ENCODE peak calls at places on chromosomes 4 and X, in seven cellular contexts. One of them, this sample, is unnamed.
A peak's percentile ranks its signal among the peaks of the same experiment; 100 is the strongest.

GRCh38 chr4:98374643-98375042 is 113.5 kb downstream of the RAP1GDS1 start:
- DNase-seq in cardiac fibroblast: peak; percentile 4
- DNase-seq in activated B cell treated with CpG ODN at 0.5 μM for 24 hours: no peak
- DNase-seq in fibroblast of mammary gland: peak; percentile 28
- DNase-seq in T-helper 2 cell: no peak
- DNase-seq in choroid plexus epithelial cell: peak; percentile 23
- DNase-seq in central memory CD8-positive, alpha-beta T cell: no peak
- DNase-seq in this sample: no peak

GRCh38 chr4:115272185-115272584 is 158.8 kb upstream of the NDST4 start:
- DNase-seq in cardiac fibroblast: no peak
- DNase-seq in activated B cell treated with CpG ODN at 0.5 μM for 24 hours: no peak
- DNase-seq in fibroblast of mammary gland: no peak
- DNase-seq in T-helper 2 cell: no peak
- DNase-seq in choroid plexus epithelial cell: no peak
- DNase-seq in central memory CD8-positive, alpha-beta T cell: no peak
- DNase-seq in this sample: no peak

GRCh38 chr4:89752932-89753598 is 83.9 kb downstream of the SNCA start:
- DNase-seq in cardiac fibroblast: peak; percentile 53
- DNase-seq in activated B cell treated with CpG ODN at 0.5 μM for 24 hours: no peak
- DNase-seq in fibroblast of mammary gland: peak; percentile 99
- DNase-seq in T-helper 2 cell: no peak
- DNase-seq in choroid plexus epithelial cell: peak; percentile 94
- DNase-seq in central memory CD8-positive, alpha-beta T cell: no peak
- DNase-seq in this sample: peak; percentile 33

GRCh38 chr4:25578431-25578830 is 77.2 kb upstream of the SLC34A2 start:
- DNase-seq in cardiac fibroblast: no peak
- DNase-seq in activated B cell treated with CpG ODN at 0.5 μM for 24 hours: no peak
- DNase-seq in fibroblast of mammary gland: no peak
- DNase-seq in T-helper 2 cell: no peak
- DNase-seq in choroid plexus epithelial cell: no peak
- DNase-seq in central memory CD8-positive, alpha-beta T cell: no peak
- DNase-seq in this sample: no peak

GRCh38 chr4:113106076-113106475 is 56.6 kb downstream of the ANK2 start:
- DNase-seq in cardiac fibroblast: peak; percentile 72
- DNase-seq in activated B cell treated with CpG ODN at 0.5 μM for 24 hours: no peak
- DNase-seq in fibroblast of mammary gland: peak; percentile 66
- DNase-seq in T-helper 2 cell: no peak
- DNase-seq in choroid plexus epithelial cell: peak; percentile 67
- DNase-seq in central memory CD8-positive, alpha-beta T cell: no peak
- DNase-seq in this sample: peak; percentile 6

GRCh38 chr4:175708739-175709138 is 103.3 kb downstream of the GPM6A start:
- DNase-seq in cardiac fibroblast: no peak
- DNase-seq in activated B cell treated with CpG ODN at 0.5 μM for 24 hours: no peak
- DNase-seq in fibroblast of mammary gland: no peak
- DNase-seq in T-helper 2 cell: no peak
- DNase-seq in choroid plexus epithelial cell: no peak
- DNase-seq in central memory CD8-positive, alpha-beta T cell: no peak
- DNase-seq in this sample: no peak

GRCh38 chr4:20259707-20260106 is 8.0 kb downstream of the SLIT2 start:
- DNase-seq in cardiac fibroblast: no peak
- DNase-seq in activated B cell treated with CpG ODN at 0.5 μM for 24 hours: no peak
- DNase-seq in fibroblast of mammary gland: no peak
- DNase-seq in T-helper 2 cell: no peak
- DNase-seq in choroid plexus epithelial cell: no peak
- DNase-seq in central memory CD8-positive, alpha-beta T cell: no peak
- DNase-seq in this sample: no peak

GRCh38 chrX:57282568-57282967 is 3.9 kb upstream of the FAAH2 start:
- DNase-seq in cardiac fibroblast: no peak
- DNase-seq in activated B cell treated with CpG ODN at 0.5 μM for 24 hours: no peak
- DNase-seq in fibroblast of mammary gland: no peak
- DNase-seq in T-helper 2 cell: no peak
- DNase-seq in choroid plexus epithelial cell: no peak
- DNase-seq in central memory CD8-positive, alpha-beta T cell: no peak
- DNase-seq in this sample: no peak

GRCh38 chr4:180900781-180901180 is 1342.4 kb upstream of the TENM3 start:
- DNase-seq in cardiac fibroblast: no peak
- DNase-seq in activated B cell treated with CpG ODN at 0.5 μM for 24 hours: no peak
- DNase-seq in fibroblast of mammary gland: no peak
- DNase-seq in T-helper 2 cell: no peak
- DNase-seq in choroid plexus epithelial cell: no peak
- DNase-seq in central memory CD8-positive, alpha-beta T cell: no peak
- DNase-seq in this sample: no peak

GRCh38 chr4:77393981-77394380 is 211.6 kb upstream of the CXCL13 start:
- DNase-seq in cardiac fibroblast: no peak
- DNase-seq in activated B cell treated with CpG ODN at 0.5 μM for 24 hours: no peak
- DNase-seq in fibroblast of mammary gland: no peak
- DNase-seq in T-helper 2 cell: no peak
- DNase-seq in choroid plexus epithelial cell: no peak
- DNase-seq in central memory CD8-positive, alpha-beta T cell: no peak
- DNase-seq in this sample: no peak

GRCh38 chrX:153934473-153935325 is at the start of gene NAA10:
- DNase-seq in cardiac fibroblast: peak; percentile 52
- DNase-seq in activated B cell treated with CpG ODN at 0.5 μM for 24 hours: peak; percentile 62
- DNase-seq in fibroblast of mammary gland: peak; percentile 63
- DNase-seq in T-helper 2 cell: peak; percentile 45
- DNase-seq in choroid plexus epithelial cell: peak; percentile 69
- DNase-seq in central memory CD8-positive, alpha-beta T cell: no peak
- DNase-seq in this sample: peak; percentile 98

GRCh38 chrX:111348363-111348927 is 63.5 kb downstream of the DCX start:
- DNase-seq in cardiac fibroblast: no peak
- DNase-seq in activated B cell treated with CpG ODN at 0.5 μM for 24 hours: no peak
- DNase-seq in fibroblast of mammary gland: no peak
- DNase-seq in T-helper 2 cell: no peak
- DNase-seq in choroid plexus epithelial cell: no peak
- DNase-seq in central memory CD8-positive, alpha-beta T cell: no peak
- DNase-seq in this sample: no peak

GRCh38 chrX:20654596-20655106 is 387.9 kb upstream of the RPS6KA3 start:
- DNase-seq in cardiac fibroblast: peak; percentile 54
- DNase-seq in activated B cell treated with CpG ODN at 0.5 μM for 24 hours: no peak
- DNase-seq in fibroblast of mammary gland: peak; percentile 50
- DNase-seq in T-helper 2 cell: no peak
- DNase-seq in choroid plexus epithelial cell: no peak
- DNase-seq in central memory CD8-positive, alpha-beta T cell: no peak
- DNase-seq in this sample: no peak

GRCh38 chr4:76200771-76201224 is 12.8 kb downstream of the SCARB2 start:
- DNase-seq in cardiac fibroblast: no peak
- DNase-seq in activated B cell treated with CpG ODN at 0.5 μM for 24 hours: no peak
- DNase-seq in fibroblast of mammary gland: no peak
- DNase-seq in T-helper 2 cell: no peak
- DNase-seq in choroid plexus epithelial cell: no peak
- DNase-seq in central memory CD8-positive, alpha-beta T cell: no peak
- DNase-seq in this sample: no peak

GRCh38 chrX:76971393-76972376 is 475.5 kb upstream of the FGF16 start:
- DNase-seq in cardiac fibroblast: no peak
- DNase-seq in activated B cell treated with CpG ODN at 0.5 μM for 24 hours: no peak
- DNase-seq in fibroblast of mammary gland: no peak
- DNase-seq in T-helper 2 cell: no peak
- DNase-seq in choroid plexus epithelial cell: no peak
- DNase-seq in central memory CD8-positive, alpha-beta T cell: no peak
- DNase-seq in this sample: no peak

GRCh38 chr4:165343353-165344191 is 16.1 kb downstream of the MSMO1 start:
- DNase-seq in cardiac fibroblast: no peak
- DNase-seq in activated B cell treated with CpG ODN at 0.5 μM for 24 hours: no peak
- DNase-seq in fibroblast of mammary gland: peak; percentile 25
- DNase-seq in T-helper 2 cell: no peak
- DNase-seq in choroid plexus epithelial cell: no peak
- DNase-seq in central memory CD8-positive, alpha-beta T cell: no peak
- DNase-seq in this sample: no peak

GRCh38 chrX:121102101-121102500 is 54.7 kb downstream of the GLUD2 start:
- DNase-seq in cardiac fibroblast: no peak
- DNase-seq in activated B cell treated with CpG ODN at 0.5 μM for 24 hours: no peak
- DNase-seq in fibroblast of mammary gland: no peak
- DNase-seq in T-helper 2 cell: no peak
- DNase-seq in choroid plexus epithelial cell: no peak
- DNase-seq in central memory CD8-positive, alpha-beta T cell: no peak
- DNase-seq in this sample: no peak

GRCh38 chrX:16711219-16712115 is 1.0 kb downstream of the CTPS2 start:
- DNase-seq in cardiac fibroblast: no peak
- DNase-seq in activated B cell treated with CpG ODN at 0.5 μM for 24 hours: no peak
- DNase-seq in fibroblast of mammary gland: no peak
- DNase-seq in T-helper 2 cell: no peak
- DNase-seq in choroid plexus epithelial cell: no peak
- DNase-seq in central memory CD8-positive, alpha-beta T cell: no peak
- DNase-seq in this sample: peak; percentile 44

GRCh38 chrX:136910565-136911040 is 30.1 kb upstream of the RBMX start:
- DNase-seq in cardiac fibroblast: peak; percentile 18
- DNase-seq in activated B cell treated with CpG ODN at 0.5 μM for 24 hours: no peak
- DNase-seq in fibroblast of mammary gland: peak; percentile 53
- DNase-seq in T-helper 2 cell: no peak
- DNase-seq in choroid plexus epithelial cell: peak; percentile 28
- DNase-seq in central memory CD8-positive, alpha-beta T cell: no peak
- DNase-seq in this sample: no peak

GRCh38 chr4:17323619-17324400 is 188.1 kb downstream of the QDPR start:
- DNase-seq in cardiac fibroblast: no peak
- DNase-seq in activated B cell treated with CpG ODN at 0.5 μM for 24 hours: no peak
- DNase-seq in fibroblast of mammary gland: no peak
- DNase-seq in T-helper 2 cell: no peak
- DNase-seq in choroid plexus epithelial cell: no peak
- DNase-seq in central memory CD8-positive, alpha-beta T cell: no peak
- DNase-seq in this sample: no peak

GRCh38 chrX:14030248-14030592 is 528 bp upstream of the GEMIN8 start:
- DNase-seq in cardiac fibroblast: peak; percentile 64
- DNase-seq in activated B cell treated with CpG ODN at 0.5 μM for 24 hours: no peak
- DNase-seq in fibroblast of mammary gland: peak; percentile 69
- DNase-seq in T-helper 2 cell: no peak
- DNase-seq in choroid plexus epithelial cell: peak; percentile 54
- DNase-seq in central memory CD8-positive, alpha-beta T cell: no peak
- DNase-seq in this sample: no peak

GRCh38 chrX:554271-554670 is 76.3 kb upstream of the SHOX start:
- DNase-seq in cardiac fibroblast: no peak
- DNase-seq in activated B cell treated with CpG ODN at 0.5 μM for 24 hours: no peak
- DNase-seq in fibroblast of mammary gland: no peak
- DNase-seq in T-helper 2 cell: no peak
- DNase-seq in choroid plexus epithelial cell: no peak
- DNase-seq in central memory CD8-positive, alpha-beta T cell: no peak
- DNase-seq in this sample: no peak

GRCh38 chr4:8922481-8922880 is 50.8 kb upstream of the HMX1 start:
- DNase-seq in cardiac fibroblast: no peak
- DNase-seq in activated B cell treated with CpG ODN at 0.5 μM for 24 hours: no peak
- DNase-seq in fibroblast of mammary gland: no peak
- DNase-seq in T-helper 2 cell: no peak
- DNase-seq in choroid plexus epithelial cell: no peak
- DNase-seq in central memory CD8-positive, alpha-beta T cell: no peak
- DNase-seq in this sample: no peak

GRCh38 chr4:138910914-138911336 is 104.7 kb upstream of the NOCT start:
- DNase-seq in cardiac fibroblast: peak; percentile 91
- DNase-seq in activated B cell treated with CpG ODN at 0.5 μM for 24 hours: no peak
- DNase-seq in fibroblast of mammary gland: peak; percentile 70
- DNase-seq in T-helper 2 cell: no peak
- DNase-seq in choroid plexus epithelial cell: peak; percentile 92
- DNase-seq in central memory CD8-positive, alpha-beta T cell: no peak
- DNase-seq in this sample: peak; percentile 75

GRCh38 chrX:130909469-130910136 is 6.6 kb upstream of the ENOX2 start:
- DNase-seq in cardiac fibroblast: no peak
- DNase-seq in activated B cell treated with CpG ODN at 0.5 μM for 24 hours: no peak
- DNase-seq in fibroblast of mammary gland: peak; percentile 5
- DNase-seq in T-helper 2 cell: no peak
- DNase-seq in choroid plexus epithelial cell: no peak
- DNase-seq in central memory CD8-positive, alpha-beta T cell: no peak
- DNase-seq in this sample: no peak

GRCh38 chr4:145815027-145815612 is 123.5 kb downstream of the ZNF827 start:
- DNase-seq in cardiac fibroblast: no peak
- DNase-seq in activated B cell treated with CpG ODN at 0.5 μM for 24 hours: no peak
- DNase-seq in fibroblast of mammary gland: no peak
- DNase-seq in T-helper 2 cell: no peak
- DNase-seq in choroid plexus epithelial cell: no peak
- DNase-seq in central memory CD8-positive, alpha-beta T cell: no peak
- DNase-seq in this sample: no peak

GRCh38 chr4:57102050-57102564 is 8.1 kb downstream of the IGFBP7 start:
- DNase-seq in cardiac fibroblast: peak; percentile 100
- DNase-seq in activated B cell treated with CpG ODN at 0.5 μM for 24 hours: no peak
- DNase-seq in fibroblast of mammary gland: peak; percentile 95
- DNase-seq in T-helper 2 cell: no peak
- DNase-seq in choroid plexus epithelial cell: peak; percentile 98
- DNase-seq in central memory CD8-positive, alpha-beta T cell: no peak
- DNase-seq in this sample: no peak

GRCh38 chr4:90904018-90904417 is 776.8 kb downstream of the CCSER1 start:
- DNase-seq in cardiac fibroblast: no peak
- DNase-seq in activated B cell treated with CpG ODN at 0.5 μM for 24 hours: no peak
- DNase-seq in fibroblast of mammary gland: no peak
- DNase-seq in T-helper 2 cell: no peak
- DNase-seq in choroid plexus epithelial cell: no peak
- DNase-seq in central memory CD8-positive, alpha-beta T cell: no peak
- DNase-seq in this sample: no peak

GRCh38 chr4:19002170-19002569 is 980.6 kb upstream of the LCORL start:
- DNase-seq in cardiac fibroblast: no peak
- DNase-seq in activated B cell treated with CpG ODN at 0.5 μM for 24 hours: no peak
- DNase-seq in fibroblast of mammary gland: no peak
- DNase-seq in T-helper 2 cell: no peak
- DNase-seq in choroid plexus epithelial cell: no peak
- DNase-seq in central memory CD8-positive, alpha-beta T cell: no peak
- DNase-seq in this sample: no peak

GRCh38 chr4:21954406-21954805 is 5.8 kb upstream of the KCNIP4 start:
- DNase-seq in cardiac fibroblast: no peak
- DNase-seq in activated B cell treated with CpG ODN at 0.5 μM for 24 hours: no peak
- DNase-seq in fibroblast of mammary gland: no peak
- DNase-seq in T-helper 2 cell: no peak
- DNase-seq in choroid plexus epithelial cell: no peak
- DNase-seq in central memory CD8-positive, alpha-beta T cell: no peak
- DNase-seq in this sample: no peak

GRCh38 chr4:2834001-2834921 is 9.4 kb upstream of the ADD1 start:
- DNase-seq in cardiac fibroblast: no peak
- DNase-seq in activated B cell treated with CpG ODN at 0.5 μM for 24 hours: peak; percentile 31
- DNase-seq in fibroblast of mammary gland: no peak
- DNase-seq in T-helper 2 cell: no peak
- DNase-seq in choroid plexus epithelial cell: no peak
- DNase-seq in central memory CD8-positive, alpha-beta T cell: no peak
- DNase-seq in this sample: no peak

GRCh38 chr4:109562457-109563237 is 2.6 kb downstream of the MCUB start:
- DNase-seq in cardiac fibroblast: no peak
- DNase-seq in activated B cell treated with CpG ODN at 0.5 μM for 24 hours: no peak
- DNase-seq in fibroblast of mammary gland: no peak
- DNase-seq in T-helper 2 cell: no peak
- DNase-seq in choroid plexus epithelial cell: no peak
- DNase-seq in central memory CD8-positive, alpha-beta T cell: no peak
- DNase-seq in this sample: no peak

GRCh38 chr4:152696764-152697250 is 17.0 kb upstream of the TMEM154 start:
- DNase-seq in cardiac fibroblast: peak; percentile 76
- DNase-seq in activated B cell treated with CpG ODN at 0.5 μM for 24 hours: no peak
- DNase-seq in fibroblast of mammary gland: peak; percentile 62
- DNase-seq in T-helper 2 cell: peak; percentile 25
- DNase-seq in choroid plexus epithelial cell: peak; percentile 82
- DNase-seq in central memory CD8-positive, alpha-beta T cell: peak; percentile 65
- DNase-seq in this sample: no peak

GRCh38 chrX:24283122-24283789 is 30.6 kb downstream of the SUPT20HL2 start:
- DNase-seq in cardiac fibroblast: no peak
- DNase-seq in activated B cell treated with CpG ODN at 0.5 μM for 24 hours: no peak
- DNase-seq in fibroblast of mammary gland: peak; percentile 20
- DNase-seq in T-helper 2 cell: no peak
- DNase-seq in choroid plexus epithelial cell: no peak
- DNase-seq in central memory CD8-positive, alpha-beta T cell: no peak
- DNase-seq in this sample: no peak

GRCh38 chr4:68673143-68673542 is 2.7 kb upstream of the UGT2B15 start:
- DNase-seq in cardiac fibroblast: no peak
- DNase-seq in activated B cell treated with CpG ODN at 0.5 μM for 24 hours: no peak
- DNase-seq in fibroblast of mammary gland: no peak
- DNase-seq in T-helper 2 cell: no peak
- DNase-seq in choroid plexus epithelial cell: no peak
- DNase-seq in central memory CD8-positive, alpha-beta T cell: no peak
- DNase-seq in this sample: no peak

GRCh38 chrX:140764401-140764919 is 54.9 kb downstream of the LINC00632 start:
- DNase-seq in cardiac fibroblast: peak; percentile 61
- DNase-seq in activated B cell treated with CpG ODN at 0.5 μM for 24 hours: no peak
- DNase-seq in fibroblast of mammary gland: peak; percentile 66
- DNase-seq in T-helper 2 cell: no peak
- DNase-seq in choroid plexus epithelial cell: peak; percentile 41
- DNase-seq in central memory CD8-positive, alpha-beta T cell: no peak
- DNase-seq in this sample: peak; percentile 22

This sample was measured in SK-N-SH.